ENCODE peak calls at places on chromosomes 16 and 17, in five cellular contexts. F, E, J, K and Z are unnamed samples.

GRCh38 chr16:48498761-48499600 is 111.0 kb downstream of the N4BP1 start:
- DNase-seq in F (no peak), J (peak; percentile 44), K (peak; percentile 95), E (no peak), Z (peak; percentile 22)

GRCh38 chr17:80312621-80313135 is 52.0 kb downstream of the RNF213 start:
- DNase-seq in K (no peak), F (no peak), J (no peak), E (no peak), Z (no peak)

GRCh38 chr17:80751460-80752368 is 207.1 kb downstream of the RPTOR start:
- DNase-seq in F (peak; percentile 75), K (no peak), E (no peak), J (peak; percentile 39), Z (peak; percentile 59)

GRCh38 chr16:77825196-77825595 is 36.8 kb downstream of the VAT1L start:
- DNase-seq in K (no peak), F (no peak), J (no peak), E (no peak), Z (no peak)

GRCh38 chr17:43881176-43881575 is 26.2 kb downstream of the MPP2 start:
- DNase-seq in F (no peak), J (no peak), E (peak; percentile 44), K (no peak), Z (no peak)

GRCh38 chr16:239948-240277 is 5.3 kb downstream of the FAM234A start:
- DNase-seq in F (no peak), E (no peak), K (peak; percentile 30), J (no peak), Z (no peak)

GRCh38 chr17:73841431-73842060 is 197.3 kb upstream of the SDK2 start:
- DNase-seq in E (peak; percentile 90), F (no peak), K (peak; percentile 20), J (peak; percentile 14), Z (peak; percentile 42)

GRCh38 chr17:76791053-76791980 is 53.4 kb downstream of the MFSD11 start:
- DNase-seq in J (peak; percentile 63), K (peak; percentile 49), E (no peak), F (peak; percentile 23), Z (peak; percentile 40)

GRCh38 chr17:5509482-5509881 is 23.1 kb downstream of the MIS12 start:
- DNase-seq in J (no peak), E (no peak), K (peak; percentile 40), F (no peak), Z (no peak)

GRCh38 chr17:56786989-56787482 is 46.7 kb downstream of the C17orf67 start:
- DNase-seq in K (peak; percentile 84), J (peak; percentile 25), E (peak; percentile 33), F (no peak), Z (no peak)

GRCh38 chr17:71753070-71753469 is 367.8 kb upstream of the SOX9 start:
- DNase-seq in J (no peak), F (no peak), E (no peak), K (no peak), Z (no peak)

GRCh38 chr17:65463242-65463641 is 98.2 kb downstream of the AXIN2 start:
- DNase-seq in F (peak; percentile 73), E (no peak), J (no peak), K (peak; percentile 98), Z (no peak)

GRCh38 chr17:38724337-38724988 is 5.7 kb upstream of the CISD3 start:
- DNase-seq in F (peak; percentile 50), K (no peak), J (peak; percentile 72), E (no peak), Z (peak; percentile 94)

DNA sequence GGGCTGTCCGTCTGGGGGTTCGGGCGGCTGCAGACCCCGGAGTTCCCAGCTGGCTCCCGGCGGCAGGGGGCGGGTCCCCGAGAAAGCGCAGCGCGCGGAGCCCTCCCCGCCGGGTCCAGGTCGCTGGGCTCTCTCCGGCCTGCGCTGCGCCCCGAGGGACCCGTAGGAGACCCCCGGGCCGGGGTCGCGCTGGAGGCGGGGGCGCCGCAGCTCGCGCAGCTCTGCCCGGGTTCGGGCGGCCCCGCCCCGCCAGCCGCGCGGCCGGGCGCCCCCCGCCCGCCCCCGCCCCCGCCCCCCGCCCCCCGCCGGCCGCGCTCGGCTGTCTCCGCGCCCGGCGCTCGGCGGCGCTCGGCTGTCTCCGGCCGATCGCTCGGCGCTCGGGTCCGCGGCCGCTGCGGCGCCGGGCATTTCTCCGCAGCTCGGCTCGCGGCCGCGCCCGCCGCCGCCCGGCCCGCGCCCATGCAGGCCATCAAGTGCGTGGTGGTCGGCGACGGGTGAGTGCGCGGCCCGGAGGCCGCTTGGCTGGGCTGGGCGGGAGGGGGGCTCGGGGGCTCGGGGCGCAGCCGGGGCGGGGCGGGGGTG is at the start of gene RAC3:
- DNase-seq in J (no peak), K (peak; percentile 41), F (no peak), E (peak; percentile 85), Z (no peak)
- H3K4me3 ChIP-seq in J (peak within 1 kb of the TSS; percentile 49), K (peak within 1 kb of the TSS; percentile 77), F (peak within 1 kb of the TSS; percentile 63), E (peak within 1 kb of the TSS; percentile 75), Z (peak within 1 kb of the TSS; percentile 60)

GRCh38 chr17:63955232-63955631 is 17.5 kb downstream of the SCN4A start:
- DNase-seq in K (no peak), J (no peak), F (no peak), E (no peak), Z (no peak)
- H3K4me1 ChIP-seq in K (peaks cover 10% of the 10 kb centered on the region), J (no peaks in the 10 kb centered on the region), F (peaks cover 71% of the 10 kb centered on the region), E (no peaks in the 10 kb centered on the region), Z (no peaks in the 10 kb centered on the region)

DNA sequence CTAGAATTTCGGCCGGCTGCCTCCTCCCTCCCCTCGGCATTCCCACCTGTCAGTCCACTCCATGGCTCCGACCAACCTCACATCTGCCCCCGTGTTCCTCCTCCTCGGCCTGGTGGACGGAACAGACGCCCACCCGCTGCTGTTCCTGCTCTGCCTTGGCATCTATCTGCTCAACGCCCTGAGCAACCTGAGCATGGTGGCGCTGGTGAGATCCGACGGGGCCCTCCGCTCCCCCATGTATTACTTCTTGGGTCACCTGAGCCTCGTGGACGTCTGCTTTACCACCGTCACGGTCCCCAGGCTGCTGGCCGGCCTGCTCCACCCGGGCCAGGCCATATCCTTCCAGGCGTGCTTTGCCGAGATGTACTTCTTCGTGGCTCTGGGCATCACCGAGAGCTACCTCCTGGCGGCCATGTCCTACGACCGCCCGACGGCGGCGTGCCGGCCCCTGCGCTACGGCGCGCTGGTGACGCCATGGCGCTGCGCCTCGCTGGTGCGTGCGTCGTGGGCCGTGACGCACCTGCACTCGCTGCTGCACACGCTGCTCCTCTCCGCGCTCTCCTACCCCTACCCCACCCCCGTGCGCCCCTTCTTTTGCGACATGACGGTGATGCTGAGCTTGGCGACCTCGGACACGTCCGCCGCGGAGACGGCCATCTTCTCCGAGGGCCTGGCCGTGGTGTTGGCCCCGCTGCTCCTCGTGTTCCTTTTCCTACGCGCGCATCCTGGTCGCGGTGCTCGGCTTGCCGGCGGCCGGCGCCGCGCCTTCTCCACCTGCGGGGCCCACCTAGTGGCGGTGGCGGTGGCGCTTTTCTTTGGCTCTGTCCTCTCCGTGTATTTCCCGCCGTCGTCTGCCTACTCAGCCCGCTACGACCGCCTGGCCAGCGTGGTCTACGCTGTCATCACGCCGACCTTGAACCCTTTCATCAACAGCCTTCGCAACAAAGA is at the start of gene OR3A2:
- DNase-seq in E (peak; percentile 78), J (no peak), F (no peak), K (no peak), Z (no peak)
- H3K4me3 ChIP-seq in E (no peak within 1 kb of the TSS), J (no peak within 1 kb of the TSS), F (no peak within 1 kb of the TSS), K (no peak within 1 kb of the TSS), Z (no peak within 1 kb of the TSS)

GRCh38 chr16:57251352-57251751 is 6.3 kb downstream of the ARL2BP start:
- DNase-seq in F (no peak), J (no peak), K (no peak), E (no peak), Z (no peak)
- H3K4me1 ChIP-seq in F (peaks cover under 1% of the 10 kb centered on the region), J (no peaks in the 10 kb centered on the region), K (no peaks in the 10 kb centered on the region), E (peaks cover 1% of the 10 kb centered on the region), Z (no peaks in the 10 kb centered on the region)

DNA sequence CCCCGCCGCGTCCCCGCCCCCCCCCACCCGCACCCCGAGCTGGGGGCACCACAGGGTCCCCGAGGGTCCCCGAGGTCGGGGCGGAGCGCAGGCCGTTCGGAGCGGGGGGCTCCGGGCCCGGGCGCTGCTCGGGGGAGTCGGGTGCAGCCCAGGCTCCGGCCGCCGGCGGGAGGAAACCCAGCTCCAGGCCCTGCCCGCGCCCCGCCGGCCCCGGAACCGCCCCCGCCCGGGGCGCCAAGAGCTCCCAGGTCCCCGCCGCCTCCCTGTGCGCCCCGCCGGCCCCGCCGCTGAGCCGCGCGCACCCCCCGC is 33.2 kb upstream of the RPH3AL start:
- DNase-seq in E (no peak), K (no peak), F (no peak), J (no peak), Z (no peak)
- H3K4me3 ChIP-seq in E (no peak overlapping the region), K (peak overlapping the region; percentile 61), F (peak overlapping the region; percentile 59), J (peak overlapping the region; percentile 47), Z (peak overlapping the region; percentile 47)

GRCh38 chr16:56997264-56997663 is 7.9 kb downstream of the NLRC5 start:
- DNase-seq in K (no peak), E (no peak), J (no peak), F (no peak), Z (no peak)

GRCh38 chr16:56997931-56998330 is 8.6 kb downstream of the NLRC5 start:
- DNase-seq in J (no peak), F (no peak), E (no peak), K (no peak), Z (no peak)

GRCh38 chr16:56994311-56994710 is 5.0 kb downstream of the NLRC5 start:
- DNase-seq in K (no peak), J (no peak), F (no peak), E (no peak), Z (no peak)

GRCh38 chr16:56993204-56993603 is 3.8 kb downstream of the NLRC5 start:
- DNase-seq in J (no peak), K (no peak), F (no peak), E (no peak), Z (no peak)

DNA sequence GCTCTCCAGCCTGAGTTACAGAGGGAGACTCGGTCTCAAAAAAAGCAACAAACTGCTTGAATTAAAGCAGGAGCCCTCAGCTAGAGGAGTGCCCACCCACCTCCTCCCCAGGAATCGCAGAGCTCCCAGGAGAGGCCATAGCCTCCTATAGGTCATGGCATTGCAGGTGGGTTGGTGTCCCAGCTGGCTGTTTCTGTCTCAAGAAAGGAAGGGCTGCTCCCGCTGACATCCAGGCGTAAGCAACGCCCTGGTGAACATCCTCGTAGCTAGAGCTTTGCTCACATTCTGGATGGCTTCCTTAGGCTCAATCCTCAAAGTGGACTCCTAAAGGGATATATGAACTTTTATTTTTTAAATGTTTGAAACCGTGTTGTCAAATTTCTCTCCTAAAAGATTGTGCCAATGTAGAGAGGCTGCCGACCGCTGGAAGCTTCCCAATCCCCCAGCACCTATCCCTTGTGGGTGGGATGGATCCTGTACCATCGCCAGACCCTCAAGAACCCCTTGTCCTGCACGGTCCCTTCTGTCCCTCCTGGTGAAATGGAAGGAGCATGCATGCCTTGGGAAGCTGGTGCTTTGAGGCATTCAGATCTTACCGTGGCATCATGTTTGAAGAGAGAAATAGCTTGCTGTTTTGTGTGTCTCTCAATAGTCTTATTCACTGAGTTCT is 5.9 kb downstream of the NLRC5 start:
- DNase-seq in K (no peak), J (no peak), E (no peak), F (no peak), Z (no peak)
- H3K4me1 ChIP-seq in K (no peaks in the 10 kb centered on the region), J (peaks cover 27% of the 10 kb centered on the region), E (no peaks in the 10 kb centered on the region), F (peaks cover 4% of the 10 kb centered on the region), Z (no peaks in the 10 kb centered on the region)